ENCODE peak calls at places on chromosomes 1 and 21, in four cellular contexts. E is HepG2, Y is A549, H is WTC11. U is an unnamed sample.

GRCh38 chr1:84223751-84224432 is 77.6 kb upstream of the SAMD13 start:
- DNase-seq in E (no peak), H (peak), Y (no peak), U (no peak)

GRCh38 chr1:172070055-172070454 is 228.8 kb downstream of the DNM3 start:
- DNase-seq in E (no peak), H (no peak), Y (no peak), U (no peak)

GRCh38 chr1:209158851-209159250 is 424.7 kb upstream of the CAMK1G start:
- DNase-seq in E (no peak), H (no peak), Y (no peak), U (no peak)

GRCh38 chr1:8443558-8444194 is 125.8 kb downstream of the SLC45A1 start:
- DNase-seq in E (no peak), Y (no peak), H (peak), U (peak)

GRCh38 chr1:86527306-86527705 is 19.6 kb upstream of the CLCA4 start:
- DNase-seq in E (no peak), H (no peak), Y (no peak), U (peak)

GRCh38 chr1:29682171-29682917 is 446.0 kb downstream of the PTPRU start:
- DNase-seq in Y (no peak), H (no peak), E (no peak), U (no peak)

GRCh38 chr1:20981903-20982695 is 194.6 kb downstream of the EIF4G3 start:
- DNase-seq in Y (peak), E (peak), H (no peak), U (peak)

GRCh38 chr1:208564466-208564865 is 320.3 kb upstream of the PLXNA2 start:
- DNase-seq in Y (no peak), E (no peak), H (no peak), U (no peak)

GRCh38 chr1:90919900-90920299 is 101.9 kb downstream of the ZNF644 start:
- DNase-seq in E (no peak), H (no peak), Y (no peak), U (no peak)

GRCh38 chr1:3522564-3523270 is 68.3 kb downstream of the ARHGEF16 start:
- DNase-seq in E (no peak), Y (no peak), H (no peak), U (no peak)
- TF ChIP-seq JUN in E (no peak), Y (no peak), H (no peak), U (no peak)

DNA sequence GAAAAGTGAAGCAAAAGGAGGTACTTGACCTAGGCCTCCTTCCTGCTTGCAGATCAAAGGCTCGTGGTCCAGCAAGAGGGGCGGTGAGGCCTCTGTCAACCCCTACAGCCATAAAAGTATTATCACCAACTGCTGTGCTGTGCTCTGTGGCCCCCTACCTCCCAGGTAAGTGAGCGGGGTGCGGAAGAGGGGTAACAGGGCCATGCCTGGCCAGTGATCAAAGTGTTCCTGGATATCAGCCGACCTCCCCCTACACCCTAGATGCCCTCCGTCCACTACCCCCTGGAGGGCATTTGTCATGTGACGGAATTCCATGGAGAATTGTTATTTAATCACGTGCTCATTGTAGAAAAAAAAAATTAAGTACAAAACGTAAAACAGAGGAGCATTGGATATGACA is 10.2 kb upstream of the SFN start:
- DNase-seq in Y (no peak), E (no peak), H (no peak), U (no peak)
- TF ChIP-seq JUN in Y (no peak), E (no peak), H (no peak), U (no peak)

GRCh38 chr1:153490272-153491051 is 30.0 kb upstream of the S100A7 start:
- DNase-seq in H (no peak), E (no peak), Y (peak), U (no peak)

GRCh38 chr1:153493343-153493960 is 33.0 kb upstream of the S100A7 start:
- DNase-seq in H (no peak), Y (no peak), E (no peak), U (no peak)

GRCh38 chr1:153498746-153499145 is 37.0 kb downstream of the S100A6 start:
- DNase-seq in H (no peak), Y (no peak), E (no peak), U (no peak)

GRCh38 chr1:153495536-153495935 is 35.1 kb upstream of the S100A7 start:
- DNase-seq in H (no peak), Y (no peak), E (no peak), U (no peak)

GRCh38 chr1:153494976-153495535 is 34.6 kb upstream of the S100A7 start:
- DNase-seq in Y (peak), E (peak), H (peak), U (peak)
- TF ChIP-seq JUN in Y (no peak), E (no peak), H (no peak), U (no peak)

GRCh38 chr21:24112020-24112419 is 1495.3 kb downstream of the MRPL39 start:
- DNase-seq in Y (no peak), E (no peak), H (no peak), U (no peak)

GRCh38 chr21:24115141-24115540 is 1492.1 kb downstream of the MRPL39 start:
- DNase-seq in Y (no peak), H (no peak), E (no peak), U (no peak)

DNA sequence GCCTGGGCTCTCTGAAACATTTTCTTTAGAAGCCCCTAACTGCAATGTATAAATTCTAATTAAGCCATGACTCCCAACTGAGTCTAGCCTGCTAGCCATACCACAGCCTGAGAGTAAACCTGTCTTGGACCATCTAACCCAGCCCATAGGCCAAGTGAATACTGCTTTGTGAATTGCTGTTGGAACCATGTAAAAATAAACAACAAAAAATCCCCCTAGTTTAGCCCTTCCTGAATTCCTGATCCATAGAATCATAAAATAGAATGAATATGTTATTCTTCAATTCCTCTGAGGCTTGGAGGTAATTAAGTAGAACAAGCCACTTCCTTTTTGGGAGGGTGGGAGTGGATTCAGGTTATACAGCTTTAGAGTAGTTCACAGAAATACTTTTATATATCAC is 1496.4 kb downstream of the MRPL39 start:
- DNase-seq in H (no peak), E (no peak), Y (no peak), U (no peak)
- TF ChIP-seq JUN in H (no peak), E (no peak), Y (no peak), U (no peak)

U was measured in endothelial cell of umbilical vein.